ENCODE peak calls at places on chromosomes 7 and 10, in four cellular contexts. H is DND-41, Q is endodermal cell, C is colonic mucosa. N is an unnamed sample.
A peak's percentile ranks its signal among the peaks of the same experiment; 100 is the strongest.

GRCh38 chr7:43295429-43295828 is 183.0 kb downstream of the HECW1 start:
- DNase-seq in H (no peak), Q (peak; percentile 79), C (no peak), N (no peak)

GRCh38 chr7:84022686-84023308 is 171.8 kb downstream of the SEMA3A start:
- DNase-seq in H (no peak), Q (no peak), C (peak; percentile 51), N (no peak)

GRCh38 chr7:47759056-47759706 is 177.3 kb upstream of the TNS3 start:
- DNase-seq in H (no peak), Q (no peak), C (no peak), N (no peak)

GRCh38 chr7:31192996-31193395 is 140.9 kb downstream of the ADCYAP1R1 start:
- DNase-seq in H (peak; percentile 5), Q (peak; percentile 95), C (peak; percentile 37), N (peak; percentile 6)

GRCh38 chr10:84298077-84298476 is 30.3 kb upstream of the CCSER2 start:
- DNase-seq in H (no peak), Q (no peak), C (no peak), N (no peak)

GRCh38 chr7:157989611-157990010 is 598.0 kb downstream of the PTPRN2 start:
- DNase-seq in H (no peak), Q (no peak), C (no peak), N (no peak)

GRCh38 chr10:10956681-10957225 is 60.9 kb upstream of the CELF2 start:
- DNase-seq in H (no peak), Q (no peak), C (no peak), N (no peak)

GRCh38 chr7:54465095-54465494 is 77.1 kb upstream of the VSTM2A start:
- DNase-seq in H (no peak), Q (no peak), C (no peak), N (no peak)

GRCh38 chr10:96259884-96260511 is 11.4 kb downstream of the BLNK start:
- DNase-seq in H (no peak), Q (no peak), C (peak; percentile 59), N (no peak)

GRCh38 chr10:79081353-79082034 is 12.7 kb downstream of the ZMIZ1 start:
- DNase-seq in H (no peak), Q (no peak), C (no peak), N (no peak)

DNA sequence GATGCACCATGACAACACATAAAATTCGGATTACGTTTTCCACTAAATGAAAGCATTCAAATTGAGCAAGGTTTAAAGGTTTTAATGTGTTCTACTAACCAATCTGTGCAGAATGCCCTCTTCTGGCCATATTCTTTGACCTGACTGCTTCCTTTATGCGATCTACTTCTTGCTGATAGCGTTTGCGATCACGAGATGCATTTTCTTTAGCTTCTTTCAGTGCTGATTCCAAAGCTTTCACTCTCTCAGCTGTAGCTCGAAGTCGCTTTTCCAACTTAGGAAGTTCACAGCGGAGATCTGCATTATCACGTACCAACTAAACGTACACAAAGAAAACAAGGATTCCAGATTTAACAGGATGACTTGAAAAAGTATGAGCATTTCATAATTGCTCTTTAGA is 39.2 kb downstream of the KIF5B start:
- DNase-seq in H (no peak), Q (no peak), C (no peak), N (no peak)
- TF ChIP-seq CTCF in H (no peak), Q (no peak), C (no peak), N (no peak)

GRCh38 chr7:5526190-5527037 is 102.8 kb upstream of the TNRC18 start:
- DNase-seq in H (peak; percentile 66), Q (peak; percentile 85), C (peak; percentile 57), N (peak; percentile 71)
- H3K4me3 ChIP-seq in H (peak overlapping the region; percentile 23), Q (peak overlapping the region; percentile 94), C (no peak overlapping the region), N (peak overlapping the region; percentile 98)

GRCh38 chr10:43395571-43396060 is 13.4 kb downstream of the HNRNPF start:
- DNase-seq in H (peak; percentile 49), Q (no peak), C (no peak), N (peak; percentile 69)
- H3K36me3 ChIP-seq in H (peaks cover 81% of the 10 kb centered on the region), Q (peaks cover 72% of the 10 kb centered on the region), C (peaks cover 30% of the 10 kb centered on the region), N (peaks cover 24% of the 10 kb centered on the region)

DNA sequence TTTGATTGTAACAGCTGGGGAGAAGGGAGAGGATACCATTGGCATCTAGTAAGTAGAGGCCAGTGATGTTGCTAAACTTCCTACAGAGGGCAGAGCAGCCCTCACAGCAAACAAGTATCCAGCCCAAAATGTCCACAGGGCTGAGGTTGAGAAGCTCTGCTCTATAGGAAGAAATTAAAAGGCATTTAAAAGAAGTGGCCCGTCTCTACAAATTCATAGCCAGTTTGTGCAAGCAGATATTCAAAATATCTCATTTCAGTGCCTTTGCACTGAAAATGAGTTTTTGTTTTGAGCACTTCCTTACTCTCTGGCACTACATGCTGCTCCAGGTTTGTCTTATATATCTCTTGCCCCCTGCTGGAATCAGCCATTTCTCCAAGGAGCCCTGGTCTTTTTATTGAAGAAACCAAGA is 330.0 kb downstream of the BBS9 start:
- DNase-seq in H (no peak), Q (peak; percentile 75), C (no peak), N (no peak)
- TF ChIP-seq CTCF in H (peak; percentile 34), Q (peak; percentile 89), C (peak; percentile 45), N (peak; percentile 47)

DNA sequence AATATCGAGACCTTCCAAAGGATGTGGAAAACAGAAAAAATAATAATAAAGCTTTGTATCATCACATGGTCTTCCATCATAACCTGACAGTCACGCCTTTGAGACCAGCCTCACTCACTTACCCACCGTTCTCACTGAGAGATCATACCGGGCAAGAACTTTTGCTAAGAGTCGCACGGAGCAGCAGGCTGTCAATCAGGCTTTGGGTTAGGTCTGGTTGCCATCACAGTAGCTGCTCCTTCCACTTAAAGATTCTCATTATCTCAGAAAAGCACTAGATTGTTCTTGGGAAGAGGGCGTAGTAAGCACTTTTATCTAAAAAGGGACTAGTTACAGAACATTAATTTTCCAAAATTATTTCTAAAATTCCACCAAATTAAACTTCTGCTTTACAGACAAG is 2.0 kb downstream of the RELN start:
- DNase-seq in H (no peak), Q (no peak), C (no peak), N (no peak)
- H3K4me3 ChIP-seq in H (no peak overlapping the region), Q (no peak overlapping the region), C (no peak overlapping the region), N (no peak overlapping the region)

GRCh38 chr7:72161534-72161933 is 250.6 kb downstream of the CALN1 start:
- DNase-seq in H (no peak), Q (peak; percentile 86), C (no peak), N (no peak)
- H3K36me3 ChIP-seq in H (no peaks in the 10 kb centered on the region), Q (no peaks in the 10 kb centered on the region), C (no peaks in the 10 kb centered on the region), N (no peaks in the 10 kb centered on the region)

DNA sequence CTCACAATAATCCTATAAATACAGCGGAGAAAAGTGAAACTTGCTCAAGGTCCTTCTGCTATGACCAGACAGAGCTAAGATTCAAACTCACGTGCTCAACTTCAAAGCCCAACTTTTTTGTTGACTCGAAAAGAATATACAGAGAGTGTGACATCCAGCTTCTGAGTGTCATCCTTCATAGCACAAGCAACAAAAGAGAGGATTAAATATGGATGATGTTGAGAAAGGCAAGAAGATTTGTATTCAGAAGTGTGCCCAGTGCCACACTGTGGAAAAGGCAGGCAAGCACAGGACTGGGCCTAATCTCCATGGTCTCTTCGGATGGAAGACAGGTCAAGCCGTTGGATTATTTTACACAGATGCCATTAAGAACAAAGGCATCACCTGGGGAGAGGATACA is 2.1 kb upstream of the FAM3C start:
- DNase-seq in H (no peak), Q (no peak), C (no peak), N (no peak)
- TF ChIP-seq CTCF in H (peak; percentile 54), Q (peak; percentile 59), C (no peak), N (peak; percentile 22)

DNA sequence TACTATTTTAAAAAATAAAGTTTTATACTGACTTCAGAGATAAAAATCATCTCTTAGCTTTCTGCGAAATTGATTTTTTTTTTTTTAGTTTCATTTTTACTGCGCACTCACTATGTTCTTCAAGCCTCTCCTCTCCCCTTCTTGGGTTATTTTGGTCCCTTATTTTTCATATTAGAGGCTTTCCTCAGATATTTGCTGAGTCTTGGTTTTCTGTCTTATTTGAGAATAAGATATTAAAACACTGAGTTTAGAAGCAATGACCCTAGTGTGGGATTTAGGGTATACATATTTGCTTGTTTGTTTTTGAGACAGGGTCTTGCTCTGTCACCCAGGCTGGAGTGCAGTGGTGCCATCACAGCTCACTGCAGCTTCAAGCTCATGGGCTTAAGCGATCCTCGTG is 59.9 kb downstream of the SND1 start:
- DNase-seq in H (no peak), Q (no peak), C (no peak), N (no peak)
- H3K4me3 ChIP-seq in H (no peak overlapping the region), Q (no peak overlapping the region), C (no peak overlapping the region), N (no peak overlapping the region)

DNA sequence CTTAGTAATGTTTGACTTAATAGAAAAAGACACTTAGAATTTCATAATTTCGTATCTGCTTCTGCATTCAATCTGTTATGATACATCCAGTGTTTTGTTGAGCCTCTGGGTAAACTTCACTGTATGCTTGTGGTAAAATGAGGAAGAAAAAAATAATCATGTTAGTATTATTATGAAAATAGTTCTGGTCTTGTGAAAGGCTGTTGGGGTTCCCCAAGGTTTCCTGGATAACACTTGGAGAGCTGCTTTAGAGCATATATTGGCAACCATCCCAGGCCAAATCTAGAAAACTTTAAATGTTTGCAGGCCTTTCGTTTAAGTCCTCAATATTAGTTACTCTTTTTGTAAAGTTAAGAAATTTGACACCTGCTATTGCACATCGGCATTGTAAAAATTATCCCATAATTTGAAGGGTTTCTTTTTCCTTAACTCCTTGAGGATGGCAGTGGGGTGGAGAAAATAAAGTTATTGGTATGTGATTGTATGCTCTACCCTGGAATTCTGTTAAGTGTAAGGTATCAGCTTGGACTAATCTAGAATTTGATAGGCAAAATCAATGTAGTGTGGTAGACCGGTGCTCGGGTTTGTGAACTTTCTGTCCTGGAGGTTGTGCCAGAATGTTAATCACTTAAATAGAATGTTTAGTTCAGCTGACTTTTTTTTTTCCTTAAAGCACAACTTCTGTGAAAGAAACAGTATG is 54.5 kb downstream of the WAC start:
- DNase-seq in H (no peak), Q (no peak), C (no peak), N (no peak)
- H3K36me3 ChIP-seq in H (peaks cover 98% of the 10 kb centered on the region), Q (peaks cover 96% of the 10 kb centered on the region), C (peaks cover 7% of the 10 kb centered on the region), N (peaks cover 13% of the 10 kb centered on the region)

GRCh38 chr7:10918093-10918590 is 55.5 kb upstream of the PHF14 start:
- DNase-seq in H (no peak), Q (no peak), C (no peak), N (no peak)
- TF ChIP-seq CTCF in H (no peak), Q (no peak), C (no peak), N (no peak)

N was measured in GM06990.